ENCODE peak calls at places on chromosomes 13 and 19, in ten cellular contexts. B is CD8-positive, alpha-beta memory T cell; D is dorsolateral prefrontal cortex; W is endodermal cell; Q is hepatocyte; X is K562; C is heart right ventricle; R is fibroblast of lung; F is aorta; H is tibial artery. P is an unnamed sample.

GRCh38 chr13:34161829-34162544 is 344.0 kb downstream of the RFC3 start:
- DNase-seq in B (no peak), D (no peak), W (peak; percentile 56), Q (peak; percentile 33), X (no peak), C (no peak), R (peak; percentile 90), F (no peak), H (no peak), P (peak; percentile 18)

GRCh38 chr19:34319230-34319585 is 45.8 kb upstream of the GPI start:
- DNase-seq in B (no peak), D (no peak), W (no peak), Q (no peak), X (no peak), C (no peak), R (no peak), F (no peak), H (no peak), P (no peak)

GRCh38 chr19:17946965-17947784 is 14.4 kb downstream of the CCDC124 start:
- DNase-seq in B (no peak), D (no peak), W (no peak), Q (no peak), X (no peak), C (no peak), R (no peak), F (no peak), H (no peak), P (peak; percentile 35)

GRCh38 chr19:32646556-32646955 is 28.4 kb downstream of the ANKRD27 start:
- DNase-seq in B (no peak), D (no peak), W (no peak), Q (no peak), X (no peak), C (no peak), R (no peak), F (no peak), H (no peak), P (no peak)

GRCh38 chr13:43766766-43767165 is 20.0 kb downstream of the ENOX1 start:
- DNase-seq in B (no peak), D (no peak), W (no peak), Q (no peak), X (no peak), C (peak; percentile 41), R (no peak), F (no peak), H (no peak), P (no peak)

GRCh38 chr19:17678836-17679235 is 9.3 kb downstream of the UNC13A start:
- DNase-seq in B (no peak), D (no peak), W (no peak), Q (no peak), X (no peak), C (no peak), R (no peak), F (no peak), H (no peak), P (no peak)

GRCh38 chr13:112066624-112067004 is 335 bp upstream of the SOX1 start:
- DNase-seq in B (peak; percentile 51), D (no peak), W (peak; percentile 90), Q (peak; percentile 47), X (no peak), C (peak; percentile 57), R (peak; percentile 49), F (peak; percentile 83), H (no peak), P (no peak)

GRCh38 chr13:98451676-98452105 is 125.2 kb downstream of the STK24 start:
- DNase-seq in B (no peak), D (no peak), W (no peak), Q (no peak), X (no peak), C (peak; percentile 42), R (peak; percentile 81), F (peak; percentile 88), H (peak; percentile 95), P (no peak)

GRCh38 chr13:70708744-70709143 is 600.5 kb upstream of the KLHL1 start:
- DNase-seq in B (no peak), D (no peak), W (no peak), Q (no peak), X (no peak), C (no peak), R (no peak), F (no peak), H (no peak), P (no peak)

GRCh38 chr13:112934075-112934474 is 34.9 kb upstream of the MCF2L start:
- DNase-seq in B (no peak), D (no peak), W (no peak), Q (no peak), X (no peak), C (no peak), R (no peak), F (no peak), H (no peak), P (no peak)

DNA sequence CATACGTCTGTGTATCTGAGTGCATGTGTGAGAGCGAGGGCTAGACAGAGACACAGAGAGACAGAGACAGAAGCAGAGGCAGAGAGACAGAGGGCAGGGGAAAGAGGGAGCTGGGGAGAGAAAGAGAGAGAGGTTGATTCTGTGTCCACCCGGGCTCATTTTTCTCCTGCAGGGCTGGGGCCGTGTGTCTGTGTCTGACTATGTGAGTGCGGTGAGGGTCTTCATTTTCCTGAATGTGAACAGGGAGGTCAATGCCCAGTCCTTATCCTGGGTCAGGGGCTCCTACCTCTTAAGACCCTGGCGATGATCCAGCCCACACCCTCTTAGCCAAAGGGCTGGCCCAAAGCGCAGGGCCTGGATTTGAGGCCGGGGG is 17.7 kb downstream of the LRRC4B start:
- DNase-seq in B (no peak), D (no peak), W (no peak), Q (no peak), X (no peak), C (no peak), R (no peak), F (no peak), H (no peak), P (no peak)
- H3K27ac ChIP-seq in B (no peak overlapping the region), D (peak overlapping the region; percentile 87), W (no peak overlapping the region), Q (no peak overlapping the region), X (no peak overlapping the region), C (no peak overlapping the region), R (no peak overlapping the region), F (no peak overlapping the region), H (peak overlapping the region; percentile 80), P (no peak overlapping the region)

GRCh38 chr19:8485561-8486371 is 16.7 kb downstream of the PRAM1 start:
- DNase-seq in B (no peak), D (peak; percentile 15), W (no peak), Q (no peak), X (no peak), C (no peak), R (no peak), F (peak; percentile 74), H (no peak), P (no peak)
- H3K27ac ChIP-seq in B (no peak overlapping the region), D (no peak overlapping the region), W (peak overlapping the region; percentile 60), Q (no peak overlapping the region), X (no peak overlapping the region), C (no peak overlapping the region), R (no peak overlapping the region), F (no peak overlapping the region), H (no peak overlapping the region), P (no peak overlapping the region)

GRCh38 chr13:57666554-57666953 is 35.0 kb downstream of the PCDH17 start:
- DNase-seq in B (no peak), D (no peak), W (no peak), Q (no peak), X (no peak), C (no peak), R (no peak), F (no peak), H (no peak), P (no peak)

GRCh38 chr13:57665471-57665870 is 33.9 kb downstream of the PCDH17 start:
- DNase-seq in B (no peak), D (no peak), W (no peak), Q (no peak), X (no peak), C (no peak), R (peak; percentile 8), F (no peak), H (no peak), P (no peak)

GRCh38 chr13:57666131-57666530 is 34.6 kb downstream of the PCDH17 start:
- DNase-seq in B (no peak), D (no peak), W (no peak), Q (no peak), X (no peak), C (no peak), R (no peak), F (no peak), H (no peak), P (no peak)
- H3K27ac ChIP-seq in B (no peak overlapping the region), D (peak overlapping the region; percentile 75), W (no peak overlapping the region), Q (no peak overlapping the region), X (no peak overlapping the region), C (no peak overlapping the region), R (no peak overlapping the region), F (no peak overlapping the region), H (no peak overlapping the region), P (no peak overlapping the region)

DNA sequence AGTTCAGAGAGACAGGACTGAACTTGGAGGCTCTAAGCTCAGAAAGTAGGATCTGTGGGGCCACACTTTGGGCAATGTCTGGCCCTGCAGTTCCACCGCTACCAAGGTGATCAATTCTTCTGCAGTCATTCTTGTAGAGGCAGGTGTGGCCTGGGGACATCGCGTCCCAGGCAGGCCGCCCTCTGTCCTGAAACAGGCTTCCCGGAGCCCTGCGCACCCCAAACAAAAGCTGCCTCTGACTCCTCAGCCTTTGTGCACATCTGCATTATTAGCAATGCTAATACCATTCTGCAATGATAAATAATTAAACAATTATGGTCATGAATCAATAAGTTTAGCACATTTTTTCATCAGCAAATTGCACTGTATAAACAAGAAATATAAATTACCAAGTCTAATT is 160.2 kb downstream of the URI1 start:
- DNase-seq in B (no peak), D (no peak), W (no peak), Q (no peak), X (no peak), C (no peak), R (no peak), F (peak; percentile 38), H (no peak), P (no peak)
- H3K27ac ChIP-seq in B (no peak overlapping the region), D (peak overlapping the region; percentile 28), W (no peak overlapping the region), Q (no peak overlapping the region), X (no peak overlapping the region), C (no peak overlapping the region), R (no peak overlapping the region), F (no peak overlapping the region), H (no peak overlapping the region), P (no peak overlapping the region)